ENCODE peak calls at places on chromosome 15, in ten cellular contexts. H, C, G, Z, R, X, B, A, O and T are unnamed samples.

GRCh38 chr15:99536422-99537033 is 29.3 kb upstream of the MEF2A start:
- DNase-seq in H (peak), A (no peak), C (no peak), B (peak), O (no peak), X (peak), Z (no peak), G (peak), R (no peak), T (no peak)

GRCh38 chr15:51229907-51230328 is 108.5 kb downstream of the CYP19A1 start:
- DNase-seq in Z (no peak), O (peak), R (no peak), A (peak), H (no peak), C (no peak), G (no peak), X (no peak), B (peak), T (no peak)

GRCh38 chr15:59180946-59181345 is 25.7 kb upstream of the LDHAL6B start:
- DNase-seq in X (no peak), G (peak), Z (no peak), O (no peak), B (no peak), A (no peak), C (no peak), H (no peak), R (no peak), T (peak)

GRCh38 chr15:43299411-43299810 is 31.0 kb downstream of the LCMT2 start:
- DNase-seq in X (no peak), Z (no peak), G (no peak), B (no peak), H (no peak), R (no peak), O (no peak), C (no peak), A (no peak), T (no peak)

GRCh38 chr15:64356443-64357040 is 569 bp upstream of the CSNK1G1 start:
- DNase-seq in O (no peak), X (no peak), B (no peak), H (no peak), G (no peak), R (no peak), A (no peak), C (no peak), Z (no peak), T (no peak)

GRCh38 chr15:89874926-89875564 is 18.7 kb downstream of the AP3S2 start:
- DNase-seq in B (peak), O (peak), R (peak), X (peak), Z (peak), H (peak), G (no peak), C (peak), A (peak), T (peak)

GRCh38 chr15:66936115-66936863 is 129.1 kb upstream of the SMAD3 start:
- DNase-seq in H (peak), G (no peak), C (peak), Z (peak), O (no peak), X (no peak), A (no peak), R (no peak), B (no peak), T (no peak)

GRCh38 chr15:77739591-77740378 is 107.1 kb upstream of the LINGO1 start:
- DNase-seq in X (no peak), B (no peak), A (no peak), H (no peak), G (no peak), O (no peak), Z (no peak), R (no peak), C (no peak), T (no peak)

GRCh38 chr15:44798815-44799214 is 62.5 kb downstream of the TRIM69 start:
- DNase-seq in H (no peak), X (no peak), A (no peak), C (no peak), G (no peak), Z (no peak), R (no peak), B (no peak), O (no peak), T (no peak)

GRCh38 chr15:58103482-58103881 is 34.7 kb upstream of the AQP9 start:
- DNase-seq in O (no peak), G (no peak), B (no peak), Z (no peak), A (no peak), R (no peak), X (no peak), C (no peak), H (no peak), T (no peak)

GRCh38 chr15:80747317-80748053 is 31.7 kb upstream of the CEMIP start:
- DNase-seq in C (no peak), A (peak), X (no peak), H (no peak), B (no peak), G (no peak), O (no peak), Z (no peak), R (no peak), T (no peak)

GRCh38 chr15:72156928-72157327 is 38.7 kb downstream of the SENP8 start:
- DNase-seq in Z (no peak), B (no peak), O (no peak), A (no peak), H (no peak), R (no peak), G (no peak), X (no peak), C (no peak), T (no peak)

GRCh38 chr15:44654858-44655257 is 8.6 kb downstream of the SPG11 start:
- DNase-seq in C (no peak), R (no peak), A (no peak), O (no peak), G (peak), X (no peak), H (no peak), B (no peak), Z (no peak), T (no peak)

GRCh38 chr15:81957698-81958097 is 88.1 kb downstream of the MEX3B start:
- DNase-seq in A (peak), R (no peak), C (no peak), H (no peak), G (no peak), B (no peak), O (no peak), Z (no peak), X (no peak), T (no peak)

GRCh38 chr15:35481992-35482391 is 64.0 kb downstream of the DPH6 start:
- DNase-seq in Z (no peak), C (no peak), R (no peak), A (no peak), B (no peak), O (peak), X (no peak), H (no peak), G (peak), T (no peak)

GRCh38 chr15:73939138-73939537 is 12.9 kb downstream of the LOXL1 start:
- DNase-seq in R (no peak), H (peak), X (no peak), Z (no peak), G (no peak), A (no peak), B (no peak), O (no peak), C (peak), T (no peak)

GRCh38 chr15:82944840-82945239 is 7.7 kb downstream of the HOMER2 start:
- DNase-seq in C (no peak), R (no peak), O (no peak), H (no peak), A (no peak), G (no peak), B (no peak), Z (no peak), X (no peak), T (no peak)

GRCh38 chr15:66155065-66155464 is 98.5 kb downstream of the MEGF11 start:
- DNase-seq in G (no peak), A (no peak), O (no peak), C (no peak), Z (no peak), H (no peak), X (no peak), R (no peak), B (no peak), T (no peak)

GRCh38 chr15:83733206-83733605 is 79.3 kb downstream of the ADAMTSL3 start:
- DNase-seq in A (no peak), R (no peak), C (no peak), X (no peak), O (no peak), H (no peak), G (no peak), B (no peak), Z (no peak), T (no peak)

GRCh38 chr15:67836134-67836455 is 3.8 kb downstream of the RNU6-1 start:
- DNase-seq in A (no peak), Z (no peak), R (no peak), G (no peak), O (no peak), H (no peak), C (no peak), X (no peak), B (no peak), T (no peak)

GRCh38 chr15:64464271-64465005 is 4.1 kb downstream of the ZNF609 start:
- DNase-seq in O (no peak), H (no peak), Z (no peak), G (no peak), A (no peak), R (no peak), B (no peak), X (no peak), C (no peak), T (no peak)

GRCh38 chr15:60389261-60390077 is 8.3 kb downstream of the ANXA2 start:
- DNase-seq in C (no peak), A (no peak), H (no peak), B (no peak), O (no peak), G (no peak), Z (no peak), X (no peak), R (no peak), T (no peak)

GRCh38 chr15:51094606-51095569 is at the start of gene TNFAIP8L3:
- DNase-seq in R (no peak), H (peak), O (no peak), Z (no peak), C (peak), A (peak), X (no peak), B (peak), G (no peak), T (peak)

GRCh38 chr15:31325432-31325975 is 1.1 kb upstream of the KLF13 start:
- DNase-seq in X (peak), A (peak), C (peak), G (no peak), B (peak), O (no peak), H (peak), R (peak), Z (no peak), T (peak)

GRCh38 chr15:28094732-28095521 is 4.2 kb downstream of the OCA2 start:
- DNase-seq in H (peak), A (peak), R (peak), B (no peak), G (no peak), O (no peak), C (no peak), Z (peak), X (no peak), T (peak)

GRCh38 chr15:27271258-27271657 is 300.3 kb downstream of the GABRG3 start:
- DNase-seq in A (no peak), O (no peak), H (no peak), Z (no peak), R (no peak), C (no peak), G (no peak), X (no peak), B (no peak), T (no peak)

GRCh38 chr15:101322849-101323477 is 27.9 kb upstream of the SNRPA1 start:
- DNase-seq in A (no peak), G (no peak), C (no peak), O (no peak), H (no peak), B (no peak), Z (no peak), R (no peak), X (no peak), T (no peak)

GRCh38 chr15:41417812-41418211 is 917 bp downstream of the RTF1 start:
- DNase-seq in G (peak), Z (no peak), A (peak), B (no peak), C (no peak), R (no peak), H (no peak), O (no peak), X (no peak), T (no peak)